ENCODE peak calls at places on chromosomes 16 and 17, in five cellular contexts. L is body of pancreas, E is mammary epithelial cell, H is IMR-90, G is psoas muscle. C is an unnamed sample. For H3K4me1, the result is how much of the 10 kb centered on the place peaks cover.

GRCh38 chr16:57651344-57652333 is 16.5 kb upstream of the ADGRG3 start:
- DNase-seq in G (no peak), H (no peak), L (no peak), E (no peak), C (no peak)

GRCh38 chr17:81737947-81738800 is 26.1 kb downstream of the SLC25A10 start:
- DNase-seq in L (no peak), H (no peak), G (no peak), E (no peak), C (no peak)

GRCh38 chr17:58671969-58672368 is 19.9 kb downstream of the TEX14 start:
- DNase-seq in G (no peak), H (no peak), E (no peak), L (no peak), C (no peak)

GRCh38 chr17:61806941-61807340 is 56.4 kb downstream of the BRIP1 start:
- DNase-seq in L (no peak), E (no peak), G (no peak), H (peak), C (no peak)

GRCh38 chr16:87822571-87822970 is 46.7 kb downstream of the SLC7A5 start:
- DNase-seq in E (no peak), H (no peak), L (no peak), G (no peak), C (no peak)

GRCh38 chr16:22665048-22665797 is 148.7 kb upstream of the HS3ST2 start:
- DNase-seq in E (no peak), H (no peak), G (no peak), L (no peak), C (no peak)

GRCh38 chr17:38667099-38667786 is 7.5 kb downstream of the EPOP start:
- DNase-seq in G (peak), L (peak), H (peak), E (peak), C (peak)

GRCh38 chr17:3027786-3028532 is 35.4 kb downstream of the OR1D5 start:
- DNase-seq in G (peak), H (no peak), L (peak), E (no peak), C (no peak)

GRCh38 chr16:11016524-11016988 is 72.2 kb downstream of the CLEC16A start:
- DNase-seq in L (no peak), G (no peak), H (peak), E (no peak), C (no peak)

GRCh38 chr16:56372013-56372634 is 53.2 kb downstream of the AMFR start:
- DNase-seq in G (no peak), L (no peak), H (no peak), E (peak), C (no peak)

DNA sequence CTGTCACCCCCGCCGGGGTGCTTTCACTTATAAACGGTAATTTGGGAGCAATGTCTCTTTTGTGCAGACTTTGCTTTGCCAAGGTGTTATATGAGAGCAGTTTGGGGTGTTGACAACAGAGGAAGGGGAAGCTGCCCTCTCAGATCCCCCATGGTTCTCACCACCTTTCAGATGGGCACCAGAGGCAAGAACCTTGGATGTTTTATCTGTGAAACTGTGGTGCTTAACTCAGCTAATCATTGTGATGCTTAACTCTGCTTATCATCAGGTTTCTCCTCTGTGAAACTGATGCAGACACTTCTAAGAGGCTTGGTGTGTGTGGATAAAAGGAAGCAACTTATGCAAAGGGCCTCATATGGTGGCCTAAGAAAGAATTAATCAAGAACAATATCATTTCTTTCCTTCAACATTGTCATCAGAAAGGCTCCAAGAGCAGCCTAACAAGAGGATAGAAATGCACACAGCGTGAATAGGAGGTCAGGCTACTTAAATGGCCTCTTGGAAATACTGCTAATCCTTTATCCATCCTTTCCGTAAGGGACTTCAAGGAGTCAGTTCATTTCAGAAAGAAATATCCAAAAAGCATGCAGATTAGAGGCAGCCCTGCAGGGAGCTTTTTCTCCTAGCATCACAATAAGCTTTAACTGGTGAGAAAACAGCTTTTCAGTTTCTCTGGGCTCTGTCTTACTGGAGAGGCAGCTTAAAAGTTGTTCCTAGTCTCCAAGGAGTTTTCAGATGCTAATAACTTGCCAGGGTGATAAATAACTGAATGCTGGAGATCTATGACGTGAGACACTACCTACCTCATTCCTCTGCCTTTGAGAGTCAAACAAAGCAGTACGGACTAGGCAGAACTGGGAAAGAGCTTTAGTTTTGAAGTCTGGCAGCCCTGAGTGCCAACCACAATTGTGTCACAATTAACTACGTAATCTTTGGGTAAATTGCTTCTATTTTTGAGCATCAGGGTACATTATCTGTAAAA is 55.0 kb upstream of the CLEC3A start:
- DNase-seq in G (no peak), H (no peak), E (no peak), L (no peak), C (no peak)
- H3K4me1 ChIP-seq in G (under half), H (under half), E (under half), L (under half), C (under half)

GRCh38 chr16:85524365-85524629 is 88.8 kb upstream of the GSE1 start:
- DNase-seq in E (no peak), H (no peak), L (no peak), G (no peak), C (no peak)
- H3K4me1 ChIP-seq in E (under half), H (under half), L (half or more), G (under half), C (under half)

GRCh38 chr17:31497431-31497830 is 106.0 kb downstream of the RAB11FIP4 start:
- DNase-seq in E (no peak), H (no peak), L (no peak), G (peak), C (no peak)
- H3K4me1 ChIP-seq in E (under half), H (under half), L (half or more), G (under half), C (under half)

GRCh38 chr17:46167267-46167666 is 26.0 kb downstream of the KANSL1 start:
- DNase-seq in G (no peak), L (no peak), E (no peak), H (no peak), C (no peak)
- H3K4me1 ChIP-seq in G (half or more), L (half or more), E (under half), H (under half), C (half or more)

C was measured in left ventricle myocardium inferior.